ENCODE peak calls at places on chromosome 6, in nine cellular contexts. V, D, W, L, Z, N, R, B and P are unnamed samples. For H3K27me3, the result is how much of the 10 kb centered on the place peaks cover.

GRCh38 chr6:30364591-30364990 is 19.6 kb downstream of the RPP21 start:
- DNase-seq in V (no peak), D (no peak), W (no peak), L (no peak), Z (no peak), N (no peak), R (no peak), B (no peak), P (no peak)

GRCh38 chr6:155126727-155127439 is 131.8 kb downstream of the TIAM2 start:
- DNase-seq in V (no peak), D (peak), W (peak), L (peak), Z (no peak), N (no peak), R (no peak), B (no peak), P (no peak)

GRCh38 chr6:169296170-169296569 is 42.5 kb upstream of the THBS2 start:
- DNase-seq in V (no peak), D (no peak), W (no peak), L (peak), Z (no peak), N (no peak), R (no peak), B (no peak), P (no peak)

GRCh38 chr6:26124550-26125014 is 37.4 kb downstream of the HFE start:
- DNase-seq in V (no peak), D (no peak), W (no peak), L (peak), Z (no peak), N (no peak), R (no peak), B (no peak), P (no peak)

GRCh38 chr6:116542426-116542825 is 3.1 kb downstream of the TRAPPC3L start:
- DNase-seq in V (no peak), D (no peak), W (no peak), L (no peak), Z (no peak), N (no peak), R (no peak), B (no peak), P (no peak)

GRCh38 chr6:29553268-29554057 is 6.1 kb downstream of the UBD start:
- DNase-seq in V (no peak), D (no peak), W (peak), L (peak), Z (no peak), N (peak), R (peak), B (peak), P (no peak)

GRCh38 chr6:24799541-24799915 is 811 bp upstream of the ARMH2 start:
- DNase-seq in V (no peak), D (no peak), W (no peak), L (no peak), Z (no peak), N (no peak), R (no peak), B (no peak), P (no peak)

GRCh38 chr6:28985396-28986164 is 19.5 kb downstream of the ZNF311 start:
- DNase-seq in V (no peak), D (peak), W (peak), L (peak), Z (no peak), N (peak), R (peak), B (peak), P (peak)

GRCh38 chr6:145660676-145661075 is 74.6 kb downstream of the EPM2A start:
- DNase-seq in V (no peak), D (no peak), W (no peak), L (no peak), Z (no peak), N (no peak), R (no peak), B (no peak), P (no peak)

GRCh38 chr6:119350202-119351004 is 842 bp upstream of the MAN1A1 start:
- DNase-seq in V (no peak), D (no peak), W (peak), L (peak), Z (no peak), N (peak), R (no peak), B (no peak), P (no peak)

GRCh38 chr6:7529141-7529540 is 12.3 kb upstream of the DSP start:
- DNase-seq in V (no peak), D (no peak), W (no peak), L (no peak), Z (no peak), N (no peak), R (no peak), B (peak), P (no peak)
- H3K27me3 ChIP-seq in V (under half), D (under half), W (under half), L (under half), Z (under half), N (under half), R (under half), B (under half), P (under half)

GRCh38 chr6:52213127-52213526 is 27.0 kb downstream of the IL17A start:
- DNase-seq in V (no peak), D (no peak), W (no peak), L (no peak), Z (no peak), N (no peak), R (no peak), B (no peak), P (no peak)
- TF ChIP-seq CTCF in V (no peak), D (no peak), W (no peak), L (no peak), Z (no peak), N (no peak), R (peak), B (no peak), P (no peak)

DNA sequence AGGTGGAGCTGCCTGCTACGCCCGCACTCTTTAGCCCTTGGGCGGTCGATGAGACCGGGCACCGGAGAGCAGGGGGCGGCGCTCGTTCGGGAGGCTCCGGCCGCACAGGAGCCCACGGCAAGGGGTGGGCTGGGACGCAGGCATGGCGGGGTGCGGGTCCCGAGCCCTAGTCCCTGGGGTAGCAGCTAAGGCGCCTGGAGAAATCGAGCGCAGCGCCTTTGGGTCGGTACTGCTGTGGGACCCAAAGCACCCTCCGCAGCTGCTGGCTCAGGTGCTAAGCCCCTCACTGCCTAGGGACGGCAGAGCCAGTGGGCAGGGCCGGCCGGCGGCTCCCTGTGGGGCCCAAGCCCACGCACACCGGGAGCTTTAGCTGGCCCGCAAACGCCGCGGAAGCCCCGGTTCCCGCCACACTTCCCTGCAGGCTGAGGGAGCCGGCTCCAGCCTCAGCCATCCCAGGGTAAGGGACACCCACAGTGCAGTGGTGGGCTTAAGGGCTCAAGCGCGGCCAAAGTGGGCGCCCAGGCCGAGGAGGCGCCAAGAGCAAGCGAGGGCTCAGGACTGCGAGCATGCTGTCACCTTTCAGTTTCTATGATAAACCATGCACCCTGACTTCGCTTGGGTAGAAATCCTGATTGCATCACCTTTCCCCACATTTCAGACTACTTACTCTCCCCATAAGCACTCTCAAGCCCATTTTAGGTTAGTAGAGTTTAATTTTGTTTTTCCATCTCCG is 52.0 kb downstream of the MYLIP start:
- DNase-seq in V (no peak), D (no peak), W (no peak), L (no peak), Z (no peak), N (no peak), R (no peak), B (peak), P (no peak)
- H3K4me3 ChIP-seq in V (no peak), D (no peak), W (no peak), L (no peak), Z (no peak), N (no peak), R (no peak), B (no peak), P (no peak)

GRCh38 chr6:83310046-83310445 is 116.9 kb downstream of the RWDD2A start:
- DNase-seq in V (no peak), D (no peak), W (no peak), L (no peak), Z (no peak), N (no peak), R (no peak), B (no peak), P (no peak)

GRCh38 chr6:83311231-83311630 is 118.1 kb downstream of the RWDD2A start:
- DNase-seq in V (no peak), D (no peak), W (no peak), L (no peak), Z (no peak), N (no peak), R (no peak), B (no peak), P (no peak)

GRCh38 chr6:83308833-83309232 is 115.7 kb downstream of the RWDD2A start:
- DNase-seq in V (no peak), D (no peak), W (no peak), L (no peak), Z (no peak), N (no peak), R (no peak), B (no peak), P (no peak)

GRCh38 chr6:83309344-83309743 is 116.2 kb downstream of the RWDD2A start:
- DNase-seq in V (no peak), D (no peak), W (no peak), L (no peak), Z (no peak), N (no peak), R (no peak), B (no peak), P (no peak)

DNA sequence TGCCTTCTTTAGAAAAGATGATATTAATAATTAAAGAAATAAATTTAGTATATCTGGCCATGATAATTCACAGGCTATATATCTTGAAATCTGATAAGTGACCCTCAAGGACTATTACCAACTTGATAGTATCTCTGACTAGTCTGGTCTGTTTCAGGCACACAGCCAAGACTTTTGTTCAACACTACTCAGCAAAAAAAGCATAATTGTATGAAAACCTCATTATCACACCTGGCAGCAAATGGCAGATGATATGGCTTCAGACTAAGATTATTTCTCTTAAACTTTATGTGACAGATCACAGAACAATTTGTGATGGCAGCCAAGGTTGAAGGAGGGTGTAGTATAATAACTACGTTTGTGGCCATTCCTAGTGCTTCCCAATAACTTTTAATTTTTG is 114.7 kb downstream of the RWDD2A start:
- DNase-seq in V (no peak), D (no peak), W (no peak), L (no peak), Z (no peak), N (no peak), R (no peak), B (no peak), P (no peak)
- H3K27me3 ChIP-seq in V (under half), D (under half), W (under half), L (under half), Z (under half), N (under half), R (under half), B (under half), P (under half)

GRCh38 chr6:42200035-42200434 is 5.3 kb upstream of the GUCA1B start:
- DNase-seq in V (no peak), D (no peak), W (no peak), L (peak), Z (no peak), N (peak), R (no peak), B (no peak), P (no peak)
- TF ChIP-seq CTCF in V (no peak), D (no peak), W (no peak), L (no peak), Z (no peak), N (no peak), R (no peak), B (no peak), P (no peak)

GRCh38 chr6:41027251-41027650 is 11.8 kb downstream of the UNC5CL start:
- DNase-seq in V (no peak), D (no peak), W (no peak), L (no peak), Z (no peak), N (no peak), R (no peak), B (no peak), P (no peak)
- H3K4me3 ChIP-seq in V (no peak), D (peak), W (no peak), L (no peak), Z (peak), N (peak), R (peak), B (peak), P (peak)